ENCODE peak calls at places on chromosomes 16 and 17, in seven cellular contexts. H is right lobe of liver, T is H9, U is colonic mucosa, P is ascending aorta, D is left lung, S is heart right ventricle. I is an unnamed sample. For H3K4me1, the result is how much of the 10 kb centered on the place peaks cover.

GRCh38 chr16:24939224-24939623 is 75.9 kb downstream of the ARHGAP17 start:
- DNase-seq in H (no peak), T (no peak), U (no peak), P (no peak), D (no peak), S (no peak), I (no peak)

GRCh38 chr17:4499431-4500187 is 928 bp downstream of the SPNS2 start:
- DNase-seq in H (peak), T (peak), U (no peak), P (no peak), D (peak), S (peak), I (no peak)

GRCh38 chr17:39365252-39365651 is 36.2 kb downstream of the FBXL20 start:
- DNase-seq in H (no peak), T (no peak), U (no peak), P (no peak), D (no peak), S (no peak), I (no peak)

GRCh38 chr16:82655315-82655714 is 28.5 kb downstream of the CDH13 start:
- DNase-seq in H (no peak), T (no peak), U (peak), P (no peak), D (no peak), S (peak), I (no peak)

GRCh38 chr17:75124041-75124818 is 7.3 kb downstream of the NT5C start:
- DNase-seq in H (peak), T (no peak), U (peak), P (no peak), D (peak), S (peak), I (peak)

GRCh38 chr16:57725077-57725953 is 10.3 kb upstream of the KATNB1 start:
- DNase-seq in H (no peak), T (no peak), U (no peak), P (no peak), D (no peak), S (no peak), I (no peak)

GRCh38 chr16:57575468-57576277 is 33.2 kb downstream of the ADGRG5 start:
- DNase-seq in H (no peak), T (no peak), U (no peak), P (no peak), D (no peak), S (no peak), I (no peak)

GRCh38 chr16:23595951-23596720 is at the start of gene NDUFAB1:
- DNase-seq in H (peak), T (peak), U (peak), P (peak), D (peak), S (peak), I (peak)

GRCh38 chr17:57408064-57408811 is 151.9 kb downstream of the MSI2 start:
- DNase-seq in H (no peak), T (peak), U (peak), P (no peak), D (no peak), S (no peak), I (peak)

GRCh38 chr17:38981640-38982039 is 14.4 kb upstream of the FBXO47 start:
- DNase-seq in H (no peak), T (no peak), U (no peak), P (no peak), D (no peak), S (no peak), I (no peak)

GRCh38 chr16:87042551-87043272 is 274.5 kb downstream of the C16orf95 start:
- DNase-seq in H (no peak), T (no peak), U (no peak), P (no peak), D (no peak), S (peak), I (no peak)

GRCh38 chr16:28904828-28905227 is 20.2 kb downstream of the RABEP2 start:
- DNase-seq in H (no peak), T (no peak), U (no peak), P (no peak), D (no peak), S (no peak), I (no peak)

GRCh38 chr16:51133691-51134090 is 17.4 kb downstream of the SALL1 start:
- DNase-seq in H (no peak), T (no peak), U (no peak), P (no peak), D (no peak), S (no peak), I (no peak)

GRCh38 chr17:19461139-19461538 is 50.1 kb downstream of the RNF112 start:
- DNase-seq in H (no peak), T (peak), U (peak), P (peak), D (no peak), S (no peak), I (no peak)

GRCh38 chr16:31402687-31403086 is 9.6 kb downstream of the ITGAD start:
- DNase-seq in H (no peak), T (no peak), U (no peak), P (no peak), D (no peak), S (no peak), I (no peak)

GRCh38 chr17:418421-418751 is 65.8 kb upstream of the RPH3AL start:
- DNase-seq in H (no peak), T (no peak), U (no peak), P (peak), D (no peak), S (no peak), I (no peak)

GRCh38 chr16:14263769-14264168 is 192.7 kb downstream of the MRTFB start:
- DNase-seq in H (no peak), T (no peak), U (no peak), P (no peak), D (no peak), S (no peak), I (no peak)

GRCh38 chr16:75754126-75754525 is 27.8 kb upstream of the CPHXL start:
- DNase-seq in H (no peak), T (no peak), U (peak), P (no peak), D (no peak), S (no peak), I (peak)

GRCh38 chr16:11245988-11246387 is 10.0 kb downstream of the SOCS1 start:
- DNase-seq in H (no peak), T (no peak), U (no peak), P (no peak), D (no peak), S (no peak), I (no peak)

GRCh38 chr16:53745753-53746258 is 41.9 kb downstream of the FTO start:
- DNase-seq in H (no peak), T (no peak), U (no peak), P (no peak), D (no peak), S (no peak), I (no peak)

GRCh38 chr16:81928975-81929374 is 82.3 kb downstream of the SDR42E1 start:
- DNase-seq in H (no peak), T (no peak), U (no peak), P (no peak), D (peak), S (no peak), I (peak)

GRCh38 chr16:31428638-31429247 is 583 bp upstream of the COX6A2 start:
- DNase-seq in H (no peak), T (no peak), U (no peak), P (no peak), D (no peak), S (no peak), I (no peak)

GRCh38 chr16:50709061-50709695 is 15.8 kb downstream of the NOD2 start:
- DNase-seq in H (no peak), T (no peak), U (no peak), P (no peak), D (no peak), S (peak), I (no peak)

GRCh38 chr16:46884513-46885293 is 541 bp downstream of the GPT2 start:
- DNase-seq in H (peak), T (no peak), U (no peak), P (no peak), D (peak), S (no peak), I (no peak)

GRCh38 chr16:67549240-67549639 is 13.1 kb upstream of the CTCF start:
- DNase-seq in H (no peak), T (no peak), U (no peak), P (no peak), D (no peak), S (no peak), I (no peak)

GRCh38 chr16:57818377-57819055 is 16.2 kb upstream of the KIFC3 start:
- DNase-seq in H (no peak), T (no peak), U (no peak), P (no peak), D (no peak), S (no peak), I (peak)

GRCh38 chr17:76196675-76197074 is 43.6 kb downstream of the RNF157 start:
- DNase-seq in H (peak), T (no peak), U (no peak), P (no peak), D (no peak), S (peak), I (peak)

GRCh38 chr16:30764816-30765465 is 2.8 kb downstream of the RNF40 start:
- DNase-seq in H (no peak), T (no peak), U (no peak), P (no peak), D (peak), S (no peak), I (no peak)

GRCh38 chr16:70470927-70471341 is 16.5 kb downstream of the FCSK start:
- DNase-seq in H (peak), T (peak), U (no peak), P (no peak), D (peak), S (no peak), I (no peak)

GRCh38 chr17:75751676-75752404 is 13.2 kb downstream of the GALK1 start:
- DNase-seq in H (no peak), T (no peak), U (no peak), P (no peak), D (no peak), S (no peak), I (no peak)

GRCh38 chr17:45677770-45678169 is 106.3 kb upstream of the CRHR1 start:
- DNase-seq in H (no peak), T (no peak), U (no peak), P (no peak), D (no peak), S (no peak), I (no peak)

GRCh38 chr16:1002399-1003161 is 21.0 kb downstream of the SOX8 start:
- DNase-seq in H (no peak), T (peak), U (peak), P (peak), D (no peak), S (no peak), I (no peak)

GRCh38 chr17:72151565-72152391 is 31.0 kb downstream of the SOX9 start:
- DNase-seq in H (peak), T (peak), U (peak), P (no peak), D (no peak), S (peak), I (peak)

GRCh38 chr16:81204794-81205680 is 33.5 kb upstream of the BCO1 start:
- DNase-seq in H (no peak), T (no peak), U (peak), P (no peak), D (no peak), S (peak), I (no peak)

GRCh38 chr16:49603956-49604355 is 230.4 kb downstream of the C16orf78 start:
- DNase-seq in H (no peak), T (peak), U (no peak), P (peak), D (no peak), S (no peak), I (no peak)

GRCh38 chr16:28292731-28293588 is 635 bp downstream of the SBK1 start:
- DNase-seq in H (no peak), T (peak), U (no peak), P (no peak), D (no peak), S (no peak), I (peak)

DNA sequence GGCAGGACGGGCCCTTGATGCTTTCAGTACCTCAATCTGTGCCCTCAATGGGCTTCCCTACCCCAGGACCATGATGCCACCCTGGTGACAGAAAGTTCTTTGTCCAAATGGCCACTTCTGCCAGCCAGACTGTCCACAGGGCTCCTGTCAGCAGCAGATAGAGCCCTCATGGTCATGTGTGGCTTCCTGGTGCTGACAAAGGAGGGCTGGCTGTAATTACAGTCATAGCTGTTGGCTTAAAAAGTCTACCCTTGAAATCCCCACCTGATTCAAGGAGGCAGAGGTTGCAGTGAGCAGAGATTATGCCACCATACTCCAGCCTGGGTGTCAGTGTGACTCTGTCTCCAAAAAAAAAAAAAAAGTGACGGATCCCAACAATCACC is 3.3 kb downstream of the TRPV2 start:
- DNase-seq in H (no peak), T (no peak), U (no peak), P (no peak), D (no peak), S (no peak), I (no peak)
- H3K4me1 ChIP-seq in H (under half), T (under half), U (under half), P (under half), D (under half), S (under half), I (under half)

DNA sequence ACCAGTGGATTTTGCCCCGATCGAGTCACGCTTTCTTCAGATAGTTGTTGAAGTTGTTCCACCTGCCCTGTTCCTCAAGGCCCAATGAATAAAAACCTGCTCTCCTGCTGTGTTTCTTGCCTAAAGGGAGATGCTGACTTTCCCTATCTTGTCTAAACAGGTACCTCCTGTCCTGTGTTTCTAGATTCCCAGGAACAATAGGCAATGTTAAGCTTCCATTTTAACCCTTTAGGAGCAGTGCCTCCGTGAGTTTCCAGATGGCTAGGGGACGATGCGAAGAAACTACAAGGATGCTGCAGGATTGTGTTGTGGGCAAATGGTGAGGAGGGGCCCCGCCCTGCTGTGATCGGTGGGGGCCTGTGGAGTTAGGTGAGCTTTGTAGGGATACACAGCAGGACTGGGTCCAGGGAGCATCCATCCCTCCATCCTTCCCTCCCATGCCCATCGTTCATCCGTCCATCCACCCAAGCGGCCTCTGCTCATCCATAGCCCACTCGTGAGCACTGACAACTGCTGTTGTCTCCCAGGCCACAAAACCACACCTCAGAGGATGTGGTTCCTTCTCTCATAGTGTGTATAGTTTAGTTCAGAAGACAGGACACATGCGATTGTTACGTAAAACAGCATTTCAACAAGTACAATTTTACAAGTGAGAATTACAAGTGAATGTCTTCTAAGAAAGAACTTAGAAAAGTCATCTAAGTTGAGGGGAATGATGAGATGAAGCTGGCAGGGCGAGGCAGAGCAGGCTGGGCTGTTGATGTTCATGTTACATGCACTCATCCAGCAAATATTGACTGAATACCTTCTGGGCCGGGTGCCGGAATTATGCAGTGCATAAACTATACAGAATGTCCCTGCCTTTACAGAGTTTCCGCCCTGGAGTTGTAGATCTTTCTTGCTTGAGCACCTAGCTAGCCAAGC is 5.2 kb downstream of the ARSG start:
- DNase-seq in H (no peak), T (no peak), U (peak), P (no peak), D (no peak), S (no peak), I (peak)
- H3K4me1 ChIP-seq in H (under half), T (under half), U (under half), P (under half), D (under half), S (under half), I (under half)

GRCh38 chr17:56260421-56260820 is 107.1 kb downstream of the ANKFN1 start:
- DNase-seq in H (no peak), T (no peak), U (no peak), P (no peak), D (no peak), S (no peak), I (no peak)
- H3K4me1 ChIP-seq in H (under half), T (under half), U (under half), P (under half), D (under half), S (under half), I (under half)

DNA sequence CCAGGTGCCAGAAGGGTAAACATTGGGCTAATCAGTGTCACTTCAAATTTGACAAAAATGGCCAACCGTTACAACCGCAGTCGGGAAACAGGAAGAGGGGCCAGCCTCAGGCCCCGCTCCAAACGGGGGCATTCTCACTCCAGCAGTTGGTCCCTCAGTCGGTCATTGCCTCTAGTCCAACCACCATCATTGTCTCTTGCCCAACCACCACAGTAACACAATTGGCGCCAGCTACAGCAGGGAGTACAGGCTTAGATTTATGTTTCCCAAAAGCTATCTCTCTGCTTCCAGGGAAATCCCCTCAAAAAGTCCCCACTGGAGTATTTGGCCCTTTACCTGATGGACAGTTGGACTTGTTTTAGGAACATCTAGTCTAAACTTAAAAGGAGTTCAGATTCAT is 20.3 kb downstream of the ALOX15B start:
- DNase-seq in H (no peak), T (no peak), U (no peak), P (peak), D (no peak), S (no peak), I (no peak)
- H3K4me1 ChIP-seq in H (under half), T (under half), U (under half), P (under half), D (under half), S (under half), I (under half)

GRCh38 chr16:88699180-88699579 is 7.0 kb downstream of the RNF166 start:
- DNase-seq in H (no peak), T (no peak), U (no peak), P (no peak), D (no peak), S (no peak), I (no peak)
- H3K4me1 ChIP-seq in H (under half), T (under half), U (under half), P (under half), D (under half), S (under half), I (under half)

DNA sequence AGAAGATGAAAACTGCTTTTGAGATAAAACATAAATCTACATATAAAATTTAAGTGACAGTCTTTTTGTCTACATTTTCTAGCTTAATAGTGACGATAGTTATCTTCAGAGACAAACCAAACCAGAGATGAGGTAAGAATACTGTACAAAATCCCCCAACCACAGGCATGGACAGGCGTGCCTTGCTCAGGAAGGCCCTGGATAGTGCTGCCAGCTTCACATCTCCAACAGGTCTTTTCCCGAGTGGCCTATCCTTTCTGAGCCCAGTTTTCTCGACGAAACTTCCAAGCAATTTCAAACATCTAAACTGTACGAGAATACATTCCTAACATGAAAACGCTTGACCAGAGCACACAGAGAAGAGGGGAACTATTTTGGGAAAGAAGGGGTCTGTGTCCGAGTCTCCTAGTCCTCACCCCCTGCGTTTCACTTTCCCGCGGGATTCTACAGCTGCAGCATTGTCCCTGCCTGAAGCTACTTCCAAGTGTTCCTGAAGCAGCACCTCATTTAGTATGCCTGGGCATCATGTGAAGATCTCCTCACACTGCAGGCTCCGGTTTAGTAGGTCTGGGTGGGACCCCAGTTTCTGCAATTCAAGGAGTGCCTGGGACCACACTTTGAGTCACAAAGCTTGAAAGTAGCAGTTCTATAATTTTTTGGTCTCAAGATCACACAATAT is 37.8 kb downstream of the GNA13 start:
- DNase-seq in H (no peak), T (no peak), U (no peak), P (no peak), D (no peak), S (no peak), I (no peak)
- H3K4me1 ChIP-seq in H (under half), T (under half), U (under half), P (under half), D (under half), S (half or more), I (under half)

DNA sequence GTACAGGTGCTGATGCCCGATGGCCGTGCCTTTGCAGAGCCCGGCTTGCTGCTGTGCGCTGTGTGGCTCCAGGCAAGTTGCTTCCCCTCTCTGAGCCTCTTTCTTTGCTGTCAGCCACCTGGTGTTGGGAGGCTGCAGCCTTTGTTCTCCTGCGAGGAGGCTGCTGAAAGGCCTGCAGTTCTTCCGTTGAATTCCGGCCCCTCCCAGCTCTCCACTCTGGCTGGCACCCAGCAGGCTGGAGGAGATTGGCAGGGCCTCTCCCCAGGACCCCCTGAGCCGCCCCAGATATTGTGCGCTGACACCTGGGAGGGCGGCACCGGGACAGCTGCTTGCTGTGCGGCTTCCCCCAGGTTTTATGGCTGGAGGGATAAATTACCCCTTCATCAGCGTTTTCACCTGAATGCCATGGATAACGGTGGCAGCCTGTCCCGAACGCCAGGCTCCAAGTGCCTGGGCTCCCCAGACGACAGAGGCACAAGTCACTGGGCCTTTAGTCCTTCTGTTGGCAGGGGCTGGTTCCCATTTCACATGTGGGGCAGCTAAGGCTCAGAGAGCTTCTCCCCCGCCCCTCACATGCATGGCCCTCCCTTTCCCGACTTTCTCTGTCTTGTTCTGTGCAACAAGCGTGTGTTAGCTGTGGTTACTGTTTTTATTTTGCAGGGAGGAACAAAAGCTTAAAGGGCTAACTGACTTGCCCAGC is 35.1 kb upstream of the GSE1 start:
- DNase-seq in H (no peak), T (no peak), U (no peak), P (no peak), D (no peak), S (no peak), I (no peak)
- H3K4me1 ChIP-seq in H (under half), T (under half), U (under half), P (under half), D (under half), S (half or more), I (under half)

GRCh38 chr16:3012246-3012645 is 477 bp upstream of the CLDN9 start:
- DNase-seq in H (no peak), T (no peak), U (no peak), P (no peak), D (no peak), S (no peak), I (no peak)
- H3K4me1 ChIP-seq in H (under half), T (under half), U (under half), P (under half), D (under half), S (under half), I (under half)

I was measured in prostate gland.